ENCODE peak calls at places on chromosome 7, in six cellular contexts. One of them, this sample, is unnamed.

GRCh38 chr7:19715499-19715898 is 6.7 kb upstream of the POLR1F start:
- DNase-seq in foreskin keratinocyte: peak
- DNase-seq in stimulated activated naive CD4-positive, alpha-beta T cell: no peak
- DNase-seq in EH: no peak
- DNase-seq in upper lobe of right lung: no peak
- DNase-seq in activated CD4-positive, alpha-beta T cell treated with anti-CD3 and anti-CD28 coated beads, Interleukin-2, amount 10 ng/mL, durations not matched to agents 7 days and 5 days: no peak
- DNase-seq in this sample: no peak

GRCh38 chr7:87369216-87369615 is 23.8 kb downstream of the CROT start:
- DNase-seq in upper lobe of right lung: no peak
- DNase-seq in activated CD4-positive, alpha-beta T cell treated with anti-CD3 and anti-CD28 coated beads, Interleukin-2, amount 10 ng/mL, durations not matched to agents 7 days and 5 days: peak
- DNase-seq in EH: no peak
- DNase-seq in foreskin keratinocyte: no peak
- DNase-seq in stimulated activated naive CD4-positive, alpha-beta T cell: peak
- DNase-seq in this sample: no peak

GRCh38 chr7:47389171-47389922 is 192.6 kb downstream of the TNS3 start:
- DNase-seq in EH: no peak
- DNase-seq in foreskin keratinocyte: no peak
- DNase-seq in activated CD4-positive, alpha-beta T cell treated with anti-CD3 and anti-CD28 coated beads, Interleukin-2, amount 10 ng/mL, durations not matched to agents 7 days and 5 days: no peak
- DNase-seq in stimulated activated naive CD4-positive, alpha-beta T cell: no peak
- DNase-seq in upper lobe of right lung: peak
- DNase-seq in this sample: no peak

GRCh38 chr7:12706900-12707536 is 19.6 kb downstream of the ARL4A start:
- DNase-seq in activated CD4-positive, alpha-beta T cell treated with anti-CD3 and anti-CD28 coated beads, Interleukin-2, amount 10 ng/mL, durations not matched to agents 7 days and 5 days: no peak
- DNase-seq in upper lobe of right lung: no peak
- DNase-seq in EH: peak
- DNase-seq in stimulated activated naive CD4-positive, alpha-beta T cell: no peak
- DNase-seq in foreskin keratinocyte: peak
- DNase-seq in this sample: no peak

GRCh38 chr7:31192996-31193395 is 140.9 kb downstream of the ADCYAP1R1 start:
- DNase-seq in activated CD4-positive, alpha-beta T cell treated with anti-CD3 and anti-CD28 coated beads, Interleukin-2, amount 10 ng/mL, durations not matched to agents 7 days and 5 days: no peak
- DNase-seq in upper lobe of right lung: peak
- DNase-seq in foreskin keratinocyte: peak
- DNase-seq in EH: peak
- DNase-seq in stimulated activated naive CD4-positive, alpha-beta T cell: no peak
- DNase-seq in this sample: peak

GRCh38 chr7:44063547-44063893 is 1.8 kb downstream of the PGAM2 start:
- DNase-seq in activated CD4-positive, alpha-beta T cell treated with anti-CD3 and anti-CD28 coated beads, Interleukin-2, amount 10 ng/mL, durations not matched to agents 7 days and 5 days: no peak
- DNase-seq in stimulated activated naive CD4-positive, alpha-beta T cell: no peak
- DNase-seq in EH: no peak
- DNase-seq in upper lobe of right lung: no peak
- DNase-seq in foreskin keratinocyte: no peak
- DNase-seq in this sample: no peak

GRCh38 chr7:43735802-43736603 is 6.7 kb upstream of the COA1 start:
- DNase-seq in stimulated activated naive CD4-positive, alpha-beta T cell: no peak
- DNase-seq in activated CD4-positive, alpha-beta T cell treated with anti-CD3 and anti-CD28 coated beads, Interleukin-2, amount 10 ng/mL, durations not matched to agents 7 days and 5 days: no peak
- DNase-seq in foreskin keratinocyte: peak
- DNase-seq in EH: peak
- DNase-seq in upper lobe of right lung: no peak
- DNase-seq in this sample: peak

GRCh38 chr7:88001744-88002530 is 67.9 kb downstream of the ADAM22 start:
- DNase-seq in stimulated activated naive CD4-positive, alpha-beta T cell: no peak
- DNase-seq in foreskin keratinocyte: no peak
- DNase-seq in EH: no peak
- DNase-seq in upper lobe of right lung: no peak
- DNase-seq in activated CD4-positive, alpha-beta T cell treated with anti-CD3 and anti-CD28 coated beads, Interleukin-2, amount 10 ng/mL, durations not matched to agents 7 days and 5 days: no peak
- DNase-seq in this sample: no peak

GRCh38 chr7:76317782-76318487 is 15.5 kb downstream of the HSPB1 start:
- DNase-seq in EH: peak
- DNase-seq in upper lobe of right lung: peak
- DNase-seq in activated CD4-positive, alpha-beta T cell treated with anti-CD3 and anti-CD28 coated beads, Interleukin-2, amount 10 ng/mL, durations not matched to agents 7 days and 5 days: peak
- DNase-seq in stimulated activated naive CD4-positive, alpha-beta T cell: peak
- DNase-seq in foreskin keratinocyte: peak
- DNase-seq in this sample: peak

GRCh38 chr7:69871886-69872592 is 273.8 kb downstream of the AUTS2 start:
- DNase-seq in EH: peak
- DNase-seq in stimulated activated naive CD4-positive, alpha-beta T cell: no peak
- DNase-seq in foreskin keratinocyte: no peak
- DNase-seq in activated CD4-positive, alpha-beta T cell treated with anti-CD3 and anti-CD28 coated beads, Interleukin-2, amount 10 ng/mL, durations not matched to agents 7 days and 5 days: no peak
- DNase-seq in upper lobe of right lung: no peak
- DNase-seq in this sample: no peak

GRCh38 chr7:121079425-121080169 is 91.1 kb downstream of the CPED1 start:
- DNase-seq in upper lobe of right lung: no peak
- DNase-seq in activated CD4-positive, alpha-beta T cell treated with anti-CD3 and anti-CD28 coated beads, Interleukin-2, amount 10 ng/mL, durations not matched to agents 7 days and 5 days: no peak
- DNase-seq in EH: peak
- DNase-seq in foreskin keratinocyte: no peak
- DNase-seq in stimulated activated naive CD4-positive, alpha-beta T cell: no peak
- DNase-seq in this sample: peak

GRCh38 chr7:22238354-22239311 is 118.3 kb downstream of the RAPGEF5 start:
- DNase-seq in foreskin keratinocyte: peak
- DNase-seq in upper lobe of right lung: no peak
- DNase-seq in stimulated activated naive CD4-positive, alpha-beta T cell: no peak
- DNase-seq in activated CD4-positive, alpha-beta T cell treated with anti-CD3 and anti-CD28 coated beads, Interleukin-2, amount 10 ng/mL, durations not matched to agents 7 days and 5 days: no peak
- DNase-seq in EH: peak
- DNase-seq in this sample: peak

GRCh38 chr7:6444516-6445269 is 3.1 kb downstream of the DAGLB start:
- DNase-seq in activated CD4-positive, alpha-beta T cell treated with anti-CD3 and anti-CD28 coated beads, Interleukin-2, amount 10 ng/mL, durations not matched to agents 7 days and 5 days: no peak
- DNase-seq in stimulated activated naive CD4-positive, alpha-beta T cell: no peak
- DNase-seq in upper lobe of right lung: no peak
- DNase-seq in EH: no peak
- DNase-seq in foreskin keratinocyte: no peak
- DNase-seq in this sample: no peak

GRCh38 chr7:33471636-33472242 is 342.4 kb downstream of the BBS9 start:
- DNase-seq in stimulated activated naive CD4-positive, alpha-beta T cell: no peak
- DNase-seq in activated CD4-positive, alpha-beta T cell treated with anti-CD3 and anti-CD28 coated beads, Interleukin-2, amount 10 ng/mL, durations not matched to agents 7 days and 5 days: no peak
- DNase-seq in upper lobe of right lung: no peak
- DNase-seq in foreskin keratinocyte: no peak
- DNase-seq in EH: no peak
- DNase-seq in this sample: peak

GRCh38 chr7:32611201-32611691 is 116.0 kb downstream of the AVL9 start:
- DNase-seq in upper lobe of right lung: no peak
- DNase-seq in foreskin keratinocyte: no peak
- DNase-seq in activated CD4-positive, alpha-beta T cell treated with anti-CD3 and anti-CD28 coated beads, Interleukin-2, amount 10 ng/mL, durations not matched to agents 7 days and 5 days: no peak
- DNase-seq in EH: peak
- DNase-seq in stimulated activated naive CD4-positive, alpha-beta T cell: no peak
- DNase-seq in this sample: no peak

GRCh38 chr7:21869785-21870402 is 75.8 kb downstream of the CDCA7L start:
- DNase-seq in stimulated activated naive CD4-positive, alpha-beta T cell: no peak
- DNase-seq in EH: peak
- DNase-seq in foreskin keratinocyte: peak
- DNase-seq in activated CD4-positive, alpha-beta T cell treated with anti-CD3 and anti-CD28 coated beads, Interleukin-2, amount 10 ng/mL, durations not matched to agents 7 days and 5 days: no peak
- DNase-seq in upper lobe of right lung: no peak
- DNase-seq in this sample: peak

GRCh38 chr7:963236-964078 is 9.0 kb upstream of the ADAP1 start:
- DNase-seq in stimulated activated naive CD4-positive, alpha-beta T cell: peak
- DNase-seq in foreskin keratinocyte: no peak
- DNase-seq in EH: no peak
- DNase-seq in activated CD4-positive, alpha-beta T cell treated with anti-CD3 and anti-CD28 coated beads, Interleukin-2, amount 10 ng/mL, durations not matched to agents 7 days and 5 days: no peak
- DNase-seq in upper lobe of right lung: peak
- DNase-seq in this sample: no peak

This sample was measured in RPMI7951.